ENCODE peak calls at places on chromosomes 4 and X, in four cellular contexts. M, Y, P and W are unnamed samples.

GRCh38 chr4:126451237-126451885 is 1136.6 kb downstream of the FAT4 start:
- DNase-seq in Y (no peak), P (no peak), M (no peak), W (no peak)

GRCh38 chr4:25350561-25350960 is 26.5 kb upstream of the ANAPC4 start:
- DNase-seq in Y (no peak), M (no peak), P (no peak), W (no peak)

GRCh38 chr4:94459462-94460161 is 7.9 kb downstream of the PDLIM5 start:
- DNase-seq in M (no peak), P (peak), Y (no peak), W (no peak)

GRCh38 chrX:100649550-100650356 is 5.8 kb downstream of the SRPX2 start:
- DNase-seq in M (no peak), P (peak), Y (no peak), W (no peak)

GRCh38 chr4:14157262-14157661 is 529.7 kb upstream of the BOD1L1 start:
- DNase-seq in Y (no peak), M (no peak), P (no peak), W (no peak)

GRCh38 chr4:183395395-183395794 is 49.0 kb upstream of the CDKN2AIP start:
- DNase-seq in P (no peak), Y (peak), M (no peak), W (no peak)

GRCh38 chr4:120977435-120977997 is 55.0 kb upstream of the PRDM5 start:
- DNase-seq in Y (no peak), M (peak), P (peak), W (no peak)

GRCh38 chrX:28718450-28718849 is 131.2 kb downstream of the IL1RAPL1 start:
- DNase-seq in M (no peak), Y (no peak), P (no peak), W (no peak)

GRCh38 chr4:180557348-180557747 is 1685.9 kb upstream of the TENM3 start:
- DNase-seq in P (no peak), Y (no peak), M (peak), W (no peak)

GRCh38 chr4:4608214-4608537 is 66.3 kb upstream of the STX18 start:
- DNase-seq in P (no peak), M (no peak), Y (no peak), W (no peak)

GRCh38 chr4:26788341-26788733 is 72.3 kb upstream of the STIM2 start:
- DNase-seq in Y (no peak), M (no peak), P (no peak), W (no peak)

GRCh38 chr4:72109959-72110497 is 78.2 kb downstream of the NPFFR2 start:
- DNase-seq in M (no peak), P (no peak), Y (no peak), W (no peak)
- TF ChIP-seq ATF3 in M (no peak), P (no peak), Y (no peak), W (no peak)

DNA sequence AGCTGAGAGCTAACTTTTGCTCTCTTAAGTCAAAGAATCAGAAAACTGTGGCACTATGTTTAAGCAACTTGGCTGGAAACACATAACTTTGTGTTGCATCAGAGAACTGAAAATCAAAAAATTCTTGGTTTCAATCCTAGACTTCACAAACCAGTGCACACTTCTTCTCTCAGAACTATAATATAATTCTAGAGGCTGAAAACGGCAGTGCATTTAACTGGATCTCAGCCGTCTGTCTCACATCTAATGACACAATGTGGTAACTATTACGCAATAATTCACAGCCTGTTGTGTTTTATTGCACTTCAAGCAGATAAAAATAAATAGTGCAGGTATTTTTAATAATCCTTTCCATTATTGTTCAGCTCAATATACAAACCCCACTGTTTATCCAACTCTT is 260.6 kb upstream of the DIAPH2 start:
- DNase-seq in Y (no peak), P (no peak), M (no peak), W (no peak)
- TF ChIP-seq FOSL1 in Y (no peak), P (no peak), M (no peak), W (no peak)

DNA sequence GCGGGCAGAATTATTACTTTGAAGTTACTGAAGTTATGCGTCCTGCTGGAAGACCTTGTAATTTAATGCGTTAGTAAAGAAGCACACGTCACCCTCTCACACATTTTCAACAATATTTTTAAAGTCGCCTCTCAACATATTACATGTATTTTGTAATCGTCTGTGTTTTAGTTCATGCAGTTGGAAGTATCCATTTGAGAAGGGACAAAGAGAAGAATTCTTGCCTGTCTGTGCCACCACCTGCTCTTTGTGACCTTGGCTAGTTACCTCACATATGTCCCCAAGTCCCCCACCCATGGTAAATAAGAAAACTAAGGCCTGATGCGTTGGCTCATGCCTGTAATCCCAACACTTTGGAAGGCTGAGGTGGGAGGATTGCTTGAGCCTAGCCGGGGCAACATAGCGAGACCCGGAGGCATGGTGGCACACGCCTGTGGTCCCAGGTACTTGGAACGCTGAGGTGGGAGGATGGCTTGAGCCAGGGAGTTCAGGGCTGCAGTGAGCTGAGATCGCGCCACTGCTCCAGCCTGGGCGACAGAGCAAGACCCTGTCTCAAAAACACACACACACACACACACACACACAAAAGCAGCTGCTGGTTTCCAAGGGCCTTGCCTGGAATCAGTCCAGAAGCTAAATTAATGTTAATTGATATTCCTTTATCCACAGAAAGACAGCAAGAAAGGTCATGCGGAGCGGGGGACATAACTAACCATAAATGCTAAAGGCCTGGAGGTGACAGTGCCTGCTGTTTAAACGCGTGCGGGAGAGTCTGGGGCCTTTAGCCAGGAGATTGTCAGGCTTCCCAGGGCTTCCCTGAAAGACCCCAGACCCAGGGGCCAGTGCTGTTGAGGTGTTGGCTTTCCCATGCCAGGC is 811 bp downstream of the TMEM187 start:
- DNase-seq in Y (no peak), M (no peak), P (peak), W (no peak)
- TF ChIP-seq ATF3 in Y (no peak), M (no peak), P (no peak), W (no peak)

GRCh38 chrX:632391-633042 is 1.9 kb downstream of the SHOX start:
- DNase-seq in M (no peak), Y (no peak), P (no peak), W (peak)
- TF ChIP-seq FOSL1 in M (no peak), Y (no peak), P (no peak), W (no peak)

GRCh38 chr4:144649646-144650045 is 3.7 kb downstream of the HHIP start:
- DNase-seq in M (no peak), P (no peak), Y (no peak), W (no peak)
- TF ChIP-seq ATF3 in M (no peak), P (no peak), Y (no peak), W (no peak)

GRCh38 chr4:188370781-188371180 is 231.5 kb downstream of the TRIML1 start:
- DNase-seq in Y (no peak), M (no peak), P (no peak), W (no peak)

GRCh38 chr4:188372051-188372450 is 232.8 kb downstream of the TRIML1 start:
- DNase-seq in Y (no peak), M (peak), P (no peak), W (no peak)

GRCh38 chr4:188374870-188375269 is 235.6 kb downstream of the TRIML1 start:
- DNase-seq in M (no peak), Y (no peak), P (no peak), W (no peak)

DNA sequence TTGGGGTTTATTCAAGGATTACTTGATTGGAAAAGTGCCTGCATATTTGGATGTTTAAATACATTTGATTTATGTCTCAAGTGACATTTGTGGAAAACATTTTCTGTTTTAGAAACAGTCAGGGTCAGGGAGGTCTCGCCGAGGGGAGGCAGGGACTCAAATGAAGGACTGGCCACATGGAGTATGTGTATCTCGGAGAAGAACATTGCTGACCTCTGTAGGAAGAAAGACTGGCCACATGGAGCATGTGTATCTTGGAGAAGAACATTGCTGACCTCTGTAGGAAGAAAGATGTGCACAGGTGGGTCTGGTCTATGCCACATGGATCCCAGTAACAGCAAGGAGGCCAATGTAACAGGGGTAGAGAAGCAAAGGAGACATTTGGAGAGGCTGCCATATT is 233.6 kb downstream of the TRIML1 start:
- DNase-seq in P (peak), M (peak), Y (no peak), W (no peak)
- TF ChIP-seq FOSL1 in P (no peak), M (no peak), Y (no peak), W (no peak)

DNA sequence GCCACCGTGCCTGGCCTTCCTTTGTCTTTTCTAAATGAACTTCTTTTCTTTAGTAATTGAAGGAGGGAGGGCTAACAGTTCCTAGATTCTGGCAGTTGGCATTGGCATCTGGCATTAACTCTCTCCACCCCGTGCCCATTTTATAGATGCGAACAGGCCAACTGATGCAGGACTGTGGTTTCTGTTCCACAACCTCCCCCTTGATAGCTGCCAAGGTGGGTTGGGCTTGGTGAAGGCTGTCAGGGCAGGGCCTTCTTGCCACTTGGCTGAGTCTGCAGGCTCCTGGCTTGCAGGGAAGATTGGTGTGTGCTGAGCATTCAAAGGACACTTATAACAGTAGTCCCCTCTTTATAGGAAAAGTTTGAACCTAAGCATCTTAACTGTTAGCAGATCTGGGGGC is 4.3 kb downstream of the SOWAHD start:
- DNase-seq in P (no peak), M (no peak), Y (no peak), W (no peak)
- TF ChIP-seq ATF3 in P (no peak), M (no peak), Y (no peak), W (no peak)

GRCh38 chrX:25125483-25125882 is 109.7 kb upstream of the ARX start:
- DNase-seq in Y (no peak), P (peak), M (no peak), W (no peak)
- TF ChIP-seq FOSL1 in Y (no peak), P (no peak), M (no peak), W (no peak)

GRCh38 chr4:76950052-76950845 is 697 bp downstream of the SEPTIN11 start:
- DNase-seq in M (no peak), Y (peak), P (peak), W (peak)
- TF ChIP-seq ATF3 in M (no peak), Y (no peak), P (no peak), W (no peak)